ENCODE peak calls at places on chromosomes 12 and 14, in ten cellular contexts. W is KBM-7; P is naive thymus-derived CD4-positive, alpha-beta T cell; E is stomach; T is HS-5; R is AG20443; H is activated CD8-positive, alpha-beta memory T cell treated with anti-CD3 and anti-CD28 coated beads, Interleukin-2, amount 10 ng/mL, durations not matched to agents 7 days and 5 days; C is tibial nerve; V is cortex of kidney; M is fibroblast of mammary gland. F is an unnamed sample.

GRCh38 chr12:131990066-131990979 is 40.6 kb downstream of the EP400 start:
- DNase-seq in W (no peak), P (no peak), E (no peak), T (no peak), R (no peak), H (peak), C (no peak), V (no peak), M (no peak), F (peak)

GRCh38 chr14:35695647-35696046 is 113.4 kb downstream of the RALGAPA1 start:
- DNase-seq in W (no peak), P (no peak), E (no peak), T (no peak), R (no peak), H (no peak), C (no peak), V (no peak), M (no peak), F (no peak)

GRCh38 chr12:110179291-110179690 is 55.1 kb downstream of the IFT81 start:
- DNase-seq in W (no peak), P (no peak), E (no peak), T (peak), R (no peak), H (no peak), C (no peak), V (no peak), M (peak), F (no peak)

GRCh38 chr14:25943329-25943728 is 654.5 kb downstream of the NOVA1 start:
- DNase-seq in W (no peak), P (no peak), E (no peak), T (no peak), R (no peak), H (no peak), C (no peak), V (no peak), M (no peak), F (no peak)

GRCh38 chr12:65232490-65233077 is 45.9 kb upstream of the MSRB3 start:
- DNase-seq in W (peak), P (peak), E (no peak), T (peak), R (peak), H (no peak), C (no peak), V (no peak), M (peak), F (no peak)

GRCh38 chr12:124284368-124284767 is 10.5 kb upstream of the RFLNA start:
- DNase-seq in W (no peak), P (no peak), E (no peak), T (no peak), R (no peak), H (no peak), C (no peak), V (no peak), M (no peak), F (no peak)

GRCh38 chr12:111926631-111927030 is 84.6 kb downstream of the MAPKAPK5 start:
- DNase-seq in W (no peak), P (no peak), E (no peak), T (no peak), R (no peak), H (no peak), C (no peak), V (no peak), M (no peak), F (no peak)

GRCh38 chr14:78164226-78164853 is 5.8 kb upstream of the NRXN3 start:
- DNase-seq in W (peak), P (no peak), E (peak), T (no peak), R (no peak), H (peak), C (no peak), V (no peak), M (peak), F (peak)

GRCh38 chr12:108517288-108518100 is 2.4 kb downstream of the FICD start:
- DNase-seq in W (no peak), P (no peak), E (no peak), T (no peak), R (no peak), H (no peak), C (no peak), V (no peak), M (no peak), F (no peak)

GRCh38 chr14:34301107-34301734 is 160.8 kb downstream of the SPTSSA start:
- DNase-seq in W (peak), P (no peak), E (no peak), T (no peak), R (peak), H (no peak), C (peak), V (no peak), M (peak), F (peak)

GRCh38 chr12:1013618-1014489 is 22.8 kb downstream of the ERC1 start:
- DNase-seq in W (no peak), P (no peak), E (no peak), T (peak), R (no peak), H (no peak), C (no peak), V (no peak), M (peak), F (no peak)